ENCODE peak calls at places on chromosome 19, in seven cellular contexts. A, W, K, D, H, Y and N are unnamed samples. For H3K27me3, the result is how much of the 10 kb centered on the place peaks cover.

GRCh38 chr19:485122-485521 is 11.2 kb upstream of the MADCAM1 start:
- DNase-seq in A (no peak), W (no peak), K (no peak), D (no peak), H (no peak), Y (no peak), N (no peak)

GRCh38 chr19:57934820-57935665 is at the start of gene ZNF418:
- DNase-seq in A (peak), W (peak), K (peak), D (peak), H (peak), Y (peak), N (peak)

GRCh38 chr19:21463449-21464105 is 41.8 kb upstream of the ZNF429 start:
- DNase-seq in A (no peak), W (peak), K (no peak), D (peak), H (peak), Y (peak), N (no peak)

GRCh38 chr19:14826006-14826405 is 9.0 kb downstream of the OR7A5 start:
- DNase-seq in A (no peak), W (no peak), K (no peak), D (no peak), H (no peak), Y (no peak), N (no peak)

GRCh38 chr19:30535011-30535410 is 162.8 kb downstream of the ZNF536 start:
- DNase-seq in A (no peak), W (no peak), K (no peak), D (no peak), H (no peak), Y (no peak), N (peak)

GRCh38 chr19:7349961-7350711 is 1.4 kb downstream of the ARHGEF18 start:
- DNase-seq in A (no peak), W (no peak), K (no peak), D (no peak), H (no peak), Y (no peak), N (no peak)

GRCh38 chr19:56595548-56595899 is 422 bp downstream of the ZNF71 start:
- DNase-seq in A (no peak), W (no peak), K (no peak), D (no peak), H (no peak), Y (peak), N (no peak)

GRCh38 chr19:15300533-15301194 is 31.7 kb downstream of the BRD4 start:
- DNase-seq in A (peak), W (no peak), K (no peak), D (no peak), H (no peak), Y (no peak), N (peak)

GRCh38 chr19:33227242-33227650 is 1.6 kb upstream of the SLC7A10 start:
- DNase-seq in A (no peak), W (no peak), K (no peak), D (no peak), H (peak), Y (peak), N (no peak)

GRCh38 chr19:13861714-13862531 is 15.0 kb upstream of the NANOS3 start:
- DNase-seq in A (peak), W (peak), K (peak), D (peak), H (peak), Y (peak), N (peak)

GRCh38 chr19:52520013-52520412 is 7.5 kb upstream of the ZNF808 start:
- DNase-seq in A (no peak), W (no peak), K (no peak), D (no peak), H (peak), Y (no peak), N (no peak)
- TF ChIP-seq CTCF in A (no peak), W (no peak), K (no peak), D (no peak), H (no peak), Y (no peak), N (no peak)

GRCh38 chr19:48393196-48393558 is 291 bp upstream of the GRIN2D start:
- DNase-seq in A (no peak), W (no peak), K (no peak), D (no peak), H (no peak), Y (no peak), N (no peak)
- H3K4me3 ChIP-seq in A (no peak), W (no peak), K (no peak), D (peak), H (peak), Y (no peak), N (no peak)

GRCh38 chr19:5269279-5269678 is 71.3 kb downstream of the PTPRS start:
- DNase-seq in A (no peak), W (no peak), K (no peak), D (no peak), H (no peak), Y (no peak), N (no peak)

GRCh38 chr19:5271145-5271544 is 69.5 kb downstream of the PTPRS start:
- DNase-seq in A (no peak), W (no peak), K (no peak), D (no peak), H (no peak), Y (no peak), N (no peak)

GRCh38 chr19:5269926-5270325 is 70.7 kb downstream of the PTPRS start:
- DNase-seq in A (no peak), W (no peak), K (no peak), D (no peak), H (no peak), Y (no peak), N (no peak)

GRCh38 chr19:5265260-5265659 is 75.4 kb downstream of the PTPRS start:
- DNase-seq in A (no peak), W (no peak), K (no peak), D (no peak), H (no peak), Y (no peak), N (no peak)

DNA sequence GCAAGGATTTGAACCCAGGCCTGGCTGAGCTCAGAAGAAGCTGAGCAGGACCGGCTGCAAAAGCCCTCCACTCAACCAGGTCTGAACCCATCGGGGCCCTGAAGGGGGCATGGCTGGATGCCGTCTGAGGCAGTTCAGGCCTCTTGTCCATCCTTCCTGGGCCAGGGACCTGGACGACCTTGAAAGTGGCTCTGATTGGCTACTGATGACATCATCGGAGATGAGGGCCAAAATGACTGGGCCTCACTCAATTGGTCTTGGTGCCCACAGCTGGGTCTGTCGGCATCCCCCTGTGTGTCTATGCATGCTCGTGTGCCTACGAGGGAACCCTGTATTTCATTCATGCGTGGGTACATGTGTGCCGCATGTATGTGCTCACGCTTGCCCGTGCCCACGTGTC is 71.8 kb downstream of the PTPRS start:
- DNase-seq in A (no peak), W (no peak), K (no peak), D (no peak), H (no peak), Y (no peak), N (no peak)
- H3K27me3 ChIP-seq in A (under half), W (under half), K (under half), D (under half), H (under half), Y (under half), N (under half)

DNA sequence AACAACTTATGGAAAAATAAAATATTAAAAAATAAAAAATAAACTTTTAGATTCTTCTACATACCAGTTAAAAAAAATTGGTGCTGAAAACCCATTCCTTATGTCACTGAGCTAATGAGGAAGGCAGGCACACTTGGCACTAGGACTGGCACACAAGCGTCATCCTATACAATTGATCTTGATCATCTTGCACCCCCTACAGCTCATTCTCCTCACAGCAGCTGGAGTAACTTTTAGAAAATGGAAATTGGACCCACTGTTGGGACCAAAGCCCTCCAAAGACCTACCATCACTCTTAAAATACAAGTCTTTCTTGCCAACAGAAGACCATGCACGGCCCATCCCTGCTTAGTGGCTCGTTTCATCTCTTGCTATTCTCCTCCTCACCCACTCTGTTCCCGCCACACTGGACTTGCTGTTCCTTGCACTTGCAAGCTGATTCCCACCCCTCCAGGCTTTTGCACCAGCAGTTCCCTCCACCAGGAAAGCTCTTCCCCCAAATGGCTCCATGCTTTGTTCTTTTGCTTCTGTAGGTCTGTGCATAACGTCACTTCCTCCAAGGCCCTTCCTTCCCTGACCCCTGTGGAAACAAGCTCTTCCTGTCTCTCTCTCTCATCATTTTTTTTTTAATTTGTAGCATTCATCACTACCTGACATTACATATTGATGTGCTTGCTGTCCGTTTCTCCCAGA is 11.6 kb downstream of the CTU1 start:
- DNase-seq in A (no peak), W (no peak), K (no peak), D (no peak), H (no peak), Y (no peak), N (no peak)
- TF ChIP-seq CTCF in A (no peak), W (no peak), K (peak), D (peak), H (peak), Y (no peak), N (no peak)

DNA sequence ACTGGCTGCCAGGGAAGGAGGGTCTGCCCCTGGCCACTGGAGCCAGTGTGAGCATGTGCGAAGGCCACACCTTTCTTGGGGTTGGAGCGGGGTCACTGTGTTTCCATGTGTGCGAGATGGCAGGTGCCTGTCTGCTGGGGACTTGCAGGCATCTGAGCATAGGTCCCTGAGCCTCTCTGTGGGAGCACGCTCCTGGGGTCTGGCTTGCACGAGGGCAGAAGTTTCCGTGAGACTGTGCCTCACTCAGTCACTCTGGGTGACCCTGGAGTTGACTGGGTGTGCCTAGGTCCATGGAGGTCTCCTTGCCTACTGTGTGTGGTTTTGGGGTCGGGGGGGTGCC is 31.3 kb downstream of the PAK4 start:
- DNase-seq in A (no peak), W (no peak), K (no peak), D (no peak), H (no peak), Y (no peak), N (no peak)
- H3K4me3 ChIP-seq in A (peak), W (no peak), K (no peak), D (no peak), H (no peak), Y (peak), N (no peak)

GRCh38 chr19:54429176-54429495 is 13.9 kb downstream of the TTYH1 start:
- DNase-seq in A (no peak), W (no peak), K (no peak), D (no peak), H (peak), Y (no peak), N (no peak)
- H3K27me3 ChIP-seq in A (under half), W (under half), K (under half), D (under half), H (under half), Y (under half), N (under half)

GRCh38 chr19:42290523-42291436 is 11.2 kb upstream of the PRR19 start:
- DNase-seq in A (no peak), W (no peak), K (peak), D (no peak), H (peak), Y (no peak), N (no peak)
- TF ChIP-seq CTCF in A (peak), W (peak), K (peak), D (peak), H (peak), Y (peak), N (peak)

GRCh38 chr19:55552206-55552605 is 6.9 kb upstream of the SBK3 start:
- DNase-seq in A (no peak), W (no peak), K (no peak), D (no peak), H (no peak), Y (no peak), N (no peak)

GRCh38 chr19:55552620-55553019 is 7.3 kb upstream of the SBK3 start:
- DNase-seq in A (peak), W (no peak), K (peak), D (no peak), H (no peak), Y (peak), N (peak)

GRCh38 chr19:55549500-55550320 is 4.4 kb upstream of the SBK3 start:
- DNase-seq in A (peak), W (peak), K (peak), D (peak), H (peak), Y (peak), N (peak)

GRCh38 chr19:55553217-55554182 is 8.2 kb upstream of the SBK3 start:
- DNase-seq in A (no peak), W (no peak), K (no peak), D (no peak), H (no peak), Y (peak), N (no peak)

DNA sequence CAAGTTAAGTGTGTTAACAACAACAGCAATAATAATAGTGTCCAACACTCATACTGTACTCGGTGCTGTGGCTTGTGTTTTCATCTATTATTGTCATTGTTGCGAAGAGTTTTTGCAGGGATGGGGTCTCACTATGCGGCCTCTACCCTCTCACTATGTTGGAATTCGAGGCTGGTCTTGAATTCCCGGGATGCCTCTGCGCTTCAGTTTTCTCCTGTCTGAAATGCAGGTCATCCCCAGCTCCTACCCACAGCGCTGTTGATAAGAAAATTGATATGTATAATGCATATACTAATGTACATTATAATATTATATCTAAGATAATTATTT is 4.9 kb upstream of the SBK3 start:
- DNase-seq in A (no peak), W (no peak), K (no peak), D (no peak), H (no peak), Y (peak), N (no peak)
- H3K4me3 ChIP-seq in A (no peak), W (peak), K (peak), D (no peak), H (peak), Y (peak), N (peak)

DNA sequence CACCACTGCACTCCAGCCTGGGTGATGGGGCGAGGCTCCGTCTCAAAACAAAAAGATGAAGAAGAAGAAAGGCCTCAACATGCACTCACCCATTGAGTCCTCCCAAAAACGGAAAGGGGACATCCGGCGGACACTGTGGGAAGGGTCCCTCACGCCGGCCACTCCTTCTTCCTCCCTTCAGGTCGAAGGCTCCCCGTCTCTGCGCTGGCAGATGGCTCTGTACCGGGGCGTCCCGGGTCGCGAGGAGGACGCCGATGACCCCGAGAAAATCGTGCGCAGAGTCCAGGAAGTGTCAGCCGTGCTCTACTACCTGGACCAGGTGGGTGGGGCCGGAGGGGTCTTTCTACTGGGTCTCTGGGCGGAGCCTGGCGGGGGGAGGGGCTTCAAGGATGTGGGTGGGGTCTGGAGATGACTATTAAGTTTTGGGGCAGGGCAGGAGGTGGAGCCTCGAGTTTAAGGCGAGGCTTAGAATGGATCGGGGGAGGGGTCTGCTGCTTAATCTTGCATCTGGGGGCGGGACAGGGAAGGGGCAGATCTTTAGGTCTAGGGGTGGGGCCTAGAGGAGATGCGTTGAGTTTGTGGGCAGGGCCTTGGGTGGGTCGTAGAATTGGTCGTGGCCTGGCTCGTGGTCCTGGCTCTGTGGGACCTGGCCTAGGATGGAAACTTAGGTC is 90.2 kb downstream of the MAP4K1 start:
- DNase-seq in A (no peak), W (no peak), K (no peak), D (no peak), H (peak), Y (no peak), N (no peak)
- H3K27me3 ChIP-seq in A (under half), W (under half), K (under half), D (under half), H (under half), Y (under half), N (under half)